ENCODE peak calls at places on chromosomes 4 and X, in eight cellular contexts. One of them, this sample, is unnamed.

GRCh38 chr4:121370729-121371325 is 10.0 kb downstream of the QRFPR start:
- DNase-seq in sciatic nerve: peak; percentile 72
- DNase-seq in NCI-H524 treated with DMSO at 0.1 percent for 48 hours: no peak
- DNase-seq in GM13977: no peak
- DNase-seq in naive thymus-derived CD8-positive, alpha-beta T cell: no peak
- DNase-seq in suprapubic skin: no peak
- DNase-seq in GDM1: no peak
- DNase-seq in head of caudate nucleus: peak; percentile 55
- DNase-seq in this sample: peak; percentile 57

GRCh38 chr4:143207555-143207954 is 22.8 kb downstream of the USP38 start:
- DNase-seq in sciatic nerve: no peak
- DNase-seq in NCI-H524 treated with DMSO at 0.1 percent for 48 hours: no peak
- DNase-seq in GM13977: no peak
- DNase-seq in naive thymus-derived CD8-positive, alpha-beta T cell: no peak
- DNase-seq in suprapubic skin: no peak
- DNase-seq in GDM1: no peak
- DNase-seq in head of caudate nucleus: no peak
- DNase-seq in this sample: peak; percentile 7

GRCh38 chrX:816411-816810 is 185.8 kb downstream of the SHOX start:
- DNase-seq in sciatic nerve: no peak
- DNase-seq in NCI-H524 treated with DMSO at 0.1 percent for 48 hours: no peak
- DNase-seq in GM13977: no peak
- DNase-seq in naive thymus-derived CD8-positive, alpha-beta T cell: no peak
- DNase-seq in suprapubic skin: no peak
- DNase-seq in GDM1: no peak
- DNase-seq in head of caudate nucleus: no peak
- DNase-seq in this sample: no peak

GRCh38 chr4:121380448-121381147 is at the start of gene QRFPR:
- DNase-seq in sciatic nerve: no peak
- DNase-seq in NCI-H524 treated with DMSO at 0.1 percent for 48 hours: no peak
- DNase-seq in GM13977: no peak
- DNase-seq in naive thymus-derived CD8-positive, alpha-beta T cell: no peak
- DNase-seq in suprapubic skin: no peak
- DNase-seq in GDM1: no peak
- DNase-seq in head of caudate nucleus: no peak
- DNase-seq in this sample: no peak

GRCh38 chr4:168711197-168712120 is 214.6 kb downstream of the PALLD start:
- DNase-seq in sciatic nerve: no peak
- DNase-seq in NCI-H524 treated with DMSO at 0.1 percent for 48 hours: no peak
- DNase-seq in GM13977: no peak
- DNase-seq in naive thymus-derived CD8-positive, alpha-beta T cell: no peak
- DNase-seq in suprapubic skin: no peak
- DNase-seq in GDM1: no peak
- DNase-seq in head of caudate nucleus: no peak
- DNase-seq in this sample: no peak

GRCh38 chr4:90357117-90357710 is 230.0 kb downstream of the CCSER1 start:
- DNase-seq in sciatic nerve: no peak
- DNase-seq in NCI-H524 treated with DMSO at 0.1 percent for 48 hours: no peak
- DNase-seq in GM13977: peak; percentile 14
- DNase-seq in naive thymus-derived CD8-positive, alpha-beta T cell: no peak
- DNase-seq in suprapubic skin: no peak
- DNase-seq in GDM1: peak; percentile 29
- DNase-seq in head of caudate nucleus: no peak
- DNase-seq in this sample: peak; percentile 40

GRCh38 chr4:8278421-8279287 is 9.1 kb downstream of the HTRA3 start:
- DNase-seq in sciatic nerve: no peak
- DNase-seq in NCI-H524 treated with DMSO at 0.1 percent for 48 hours: peak; percentile 47
- DNase-seq in GM13977: no peak
- DNase-seq in naive thymus-derived CD8-positive, alpha-beta T cell: no peak
- DNase-seq in suprapubic skin: peak; percentile 78
- DNase-seq in GDM1: peak; percentile 78
- DNase-seq in head of caudate nucleus: no peak
- DNase-seq in this sample: no peak

GRCh38 chr4:79611026-79611425 is 203.0 kb upstream of the GK2 start:
- DNase-seq in sciatic nerve: no peak
- DNase-seq in NCI-H524 treated with DMSO at 0.1 percent for 48 hours: no peak
- DNase-seq in GM13977: no peak
- DNase-seq in naive thymus-derived CD8-positive, alpha-beta T cell: no peak
- DNase-seq in suprapubic skin: no peak
- DNase-seq in GDM1: no peak
- DNase-seq in head of caudate nucleus: no peak
- DNase-seq in this sample: no peak

GRCh38 chr4:86704601-86705000 is 110.5 kb downstream of the PTPN13 start:
- DNase-seq in sciatic nerve: no peak
- DNase-seq in NCI-H524 treated with DMSO at 0.1 percent for 48 hours: no peak
- DNase-seq in GM13977: no peak
- DNase-seq in naive thymus-derived CD8-positive, alpha-beta T cell: no peak
- DNase-seq in suprapubic skin: no peak
- DNase-seq in GDM1: no peak
- DNase-seq in head of caudate nucleus: no peak
- DNase-seq in this sample: no peak

GRCh38 chr4:41142946-41143720 is 71.2 kb downstream of the APBB2 start:
- DNase-seq in sciatic nerve: peak; percentile 78
- DNase-seq in NCI-H524 treated with DMSO at 0.1 percent for 48 hours: no peak
- DNase-seq in GM13977: no peak
- DNase-seq in naive thymus-derived CD8-positive, alpha-beta T cell: no peak
- DNase-seq in suprapubic skin: peak; percentile 79
- DNase-seq in GDM1: no peak
- DNase-seq in head of caudate nucleus: no peak
- DNase-seq in this sample: no peak

GRCh38 chr4:186348433-186348832 is 82.4 kb downstream of the F11 start:
- DNase-seq in sciatic nerve: no peak
- DNase-seq in NCI-H524 treated with DMSO at 0.1 percent for 48 hours: no peak
- DNase-seq in GM13977: no peak
- DNase-seq in naive thymus-derived CD8-positive, alpha-beta T cell: no peak
- DNase-seq in suprapubic skin: no peak
- DNase-seq in GDM1: no peak
- DNase-seq in head of caudate nucleus: no peak
- DNase-seq in this sample: no peak

GRCh38 chr4:112015960-112016359 is 129.3 kb upstream of the FAM241A start:
- DNase-seq in sciatic nerve: no peak
- DNase-seq in NCI-H524 treated with DMSO at 0.1 percent for 48 hours: no peak
- DNase-seq in GM13977: no peak
- DNase-seq in naive thymus-derived CD8-positive, alpha-beta T cell: no peak
- DNase-seq in suprapubic skin: no peak
- DNase-seq in GDM1: no peak
- DNase-seq in head of caudate nucleus: no peak
- DNase-seq in this sample: no peak

GRCh38 chr4:138616775-138617174 is 374.6 kb upstream of the SLC7A11 start:
- DNase-seq in sciatic nerve: no peak
- DNase-seq in NCI-H524 treated with DMSO at 0.1 percent for 48 hours: no peak
- DNase-seq in GM13977: no peak
- DNase-seq in naive thymus-derived CD8-positive, alpha-beta T cell: no peak
- DNase-seq in suprapubic skin: no peak
- DNase-seq in GDM1: no peak
- DNase-seq in head of caudate nucleus: no peak
- DNase-seq in this sample: no peak

GRCh38 chr4:144583658-144584057 is 62.3 kb upstream of the HHIP start:
- DNase-seq in sciatic nerve: no peak
- DNase-seq in NCI-H524 treated with DMSO at 0.1 percent for 48 hours: no peak
- DNase-seq in GM13977: no peak
- DNase-seq in naive thymus-derived CD8-positive, alpha-beta T cell: no peak
- DNase-seq in suprapubic skin: no peak
- DNase-seq in GDM1: no peak
- DNase-seq in head of caudate nucleus: no peak
- DNase-seq in this sample: no peak

GRCh38 chr4:7877131-7877530 is 62.5 kb downstream of the AFAP1 start:
- DNase-seq in sciatic nerve: no peak
- DNase-seq in NCI-H524 treated with DMSO at 0.1 percent for 48 hours: no peak
- DNase-seq in GM13977: no peak
- DNase-seq in naive thymus-derived CD8-positive, alpha-beta T cell: no peak
- DNase-seq in suprapubic skin: no peak
- DNase-seq in GDM1: no peak
- DNase-seq in head of caudate nucleus: no peak
- DNase-seq in this sample: no peak

GRCh38 chr4:132180020-132180427 is 969.1 kb upstream of the PCDH10 start:
- DNase-seq in sciatic nerve: no peak
- DNase-seq in NCI-H524 treated with DMSO at 0.1 percent for 48 hours: no peak
- DNase-seq in GM13977: no peak
- DNase-seq in naive thymus-derived CD8-positive, alpha-beta T cell: no peak
- DNase-seq in suprapubic skin: no peak
- DNase-seq in GDM1: no peak
- DNase-seq in head of caudate nucleus: no peak
- DNase-seq in this sample: no peak

GRCh38 chr4:140807491-140808257 is 51.5 kb upstream of the TBC1D9 start:
- DNase-seq in sciatic nerve: no peak
- DNase-seq in NCI-H524 treated with DMSO at 0.1 percent for 48 hours: no peak
- DNase-seq in GM13977: peak; percentile 36
- DNase-seq in naive thymus-derived CD8-positive, alpha-beta T cell: no peak
- DNase-seq in suprapubic skin: no peak
- DNase-seq in GDM1: no peak
- DNase-seq in head of caudate nucleus: no peak
- DNase-seq in this sample: peak; percentile 4

GRCh38 chr4:90184560-90184959 is 57.4 kb downstream of the CCSER1 start:
- DNase-seq in sciatic nerve: no peak
- DNase-seq in NCI-H524 treated with DMSO at 0.1 percent for 48 hours: no peak
- DNase-seq in GM13977: no peak
- DNase-seq in naive thymus-derived CD8-positive, alpha-beta T cell: no peak
- DNase-seq in suprapubic skin: no peak
- DNase-seq in GDM1: no peak
- DNase-seq in head of caudate nucleus: no peak
- DNase-seq in this sample: no peak

GRCh38 chr4:154010377-154010776 is 221.5 kb upstream of the SFRP2 start:
- DNase-seq in sciatic nerve: no peak
- DNase-seq in NCI-H524 treated with DMSO at 0.1 percent for 48 hours: no peak
- DNase-seq in GM13977: no peak
- DNase-seq in naive thymus-derived CD8-positive, alpha-beta T cell: no peak
- DNase-seq in suprapubic skin: no peak
- DNase-seq in GDM1: no peak
- DNase-seq in head of caudate nucleus: no peak
- DNase-seq in this sample: no peak

GRCh38 chrX:101595739-101596419 is 21.9 kb downstream of the ARMCX6 start:
- DNase-seq in sciatic nerve: no peak
- DNase-seq in NCI-H524 treated with DMSO at 0.1 percent for 48 hours: peak; percentile 67
- DNase-seq in GM13977: peak; percentile 77
- DNase-seq in naive thymus-derived CD8-positive, alpha-beta T cell: peak; percentile 44
- DNase-seq in suprapubic skin: no peak
- DNase-seq in GDM1: peak; percentile 20
- DNase-seq in head of caudate nucleus: no peak
- DNase-seq in this sample: peak; percentile 36

GRCh38 chr4:125085-125820 is 952 bp downstream of the ZNF718 start:
- DNase-seq in sciatic nerve: no peak
- DNase-seq in NCI-H524 treated with DMSO at 0.1 percent for 48 hours: no peak
- DNase-seq in GM13977: no peak
- DNase-seq in naive thymus-derived CD8-positive, alpha-beta T cell: no peak
- DNase-seq in suprapubic skin: no peak
- DNase-seq in GDM1: no peak
- DNase-seq in head of caudate nucleus: peak; percentile 66
- DNase-seq in this sample: no peak

GRCh38 chr4:51885371-51885770 is 42.4 kb downstream of the DCUN1D4 start:
- DNase-seq in sciatic nerve: no peak
- DNase-seq in NCI-H524 treated with DMSO at 0.1 percent for 48 hours: no peak
- DNase-seq in GM13977: peak; percentile 16
- DNase-seq in naive thymus-derived CD8-positive, alpha-beta T cell: no peak
- DNase-seq in suprapubic skin: no peak
- DNase-seq in GDM1: peak; percentile 13
- DNase-seq in head of caudate nucleus: no peak
- DNase-seq in this sample: no peak

GRCh38 chr4:820230-821172 is 5.4 kb downstream of the CPLX1 start:
- DNase-seq in sciatic nerve: no peak
- DNase-seq in NCI-H524 treated with DMSO at 0.1 percent for 48 hours: no peak
- DNase-seq in GM13977: no peak
- DNase-seq in naive thymus-derived CD8-positive, alpha-beta T cell: no peak
- DNase-seq in suprapubic skin: no peak
- DNase-seq in GDM1: no peak
- DNase-seq in head of caudate nucleus: no peak
- DNase-seq in this sample: no peak

GRCh38 chr4:110164251-110164650 is 34.2 kb downstream of the ELOVL6 start:
- DNase-seq in sciatic nerve: no peak
- DNase-seq in NCI-H524 treated with DMSO at 0.1 percent for 48 hours: no peak
- DNase-seq in GM13977: no peak
- DNase-seq in naive thymus-derived CD8-positive, alpha-beta T cell: no peak
- DNase-seq in suprapubic skin: no peak
- DNase-seq in GDM1: no peak
- DNase-seq in head of caudate nucleus: no peak
- DNase-seq in this sample: no peak

GRCh38 chrX:99798951-99799350 is 611.1 kb downstream of the PCDH19 start:
- DNase-seq in sciatic nerve: no peak
- DNase-seq in NCI-H524 treated with DMSO at 0.1 percent for 48 hours: no peak
- DNase-seq in GM13977: no peak
- DNase-seq in naive thymus-derived CD8-positive, alpha-beta T cell: no peak
- DNase-seq in suprapubic skin: no peak
- DNase-seq in GDM1: no peak
- DNase-seq in head of caudate nucleus: no peak
- DNase-seq in this sample: no peak

GRCh38 chr4:123676550-123677229 is 280.1 kb downstream of the SPRY1 start:
- DNase-seq in sciatic nerve: no peak
- DNase-seq in NCI-H524 treated with DMSO at 0.1 percent for 48 hours: peak; percentile 42
- DNase-seq in GM13977: no peak
- DNase-seq in naive thymus-derived CD8-positive, alpha-beta T cell: no peak
- DNase-seq in suprapubic skin: no peak
- DNase-seq in GDM1: no peak
- DNase-seq in head of caudate nucleus: no peak
- DNase-seq in this sample: no peak

GRCh38 chr4:120922390-120923200 is at the start of gene PRDM5:
- DNase-seq in sciatic nerve: peak; percentile 80
- DNase-seq in NCI-H524 treated with DMSO at 0.1 percent for 48 hours: no peak
- DNase-seq in GM13977: peak; percentile 46
- DNase-seq in naive thymus-derived CD8-positive, alpha-beta T cell: peak; percentile 15
- DNase-seq in suprapubic skin: peak; percentile 70
- DNase-seq in GDM1: no peak
- DNase-seq in head of caudate nucleus: peak; percentile 63
- DNase-seq in this sample: peak; percentile 42

GRCh38 chr4:26860922-26861433 is 337 bp downstream of the STIM2 start:
- DNase-seq in sciatic nerve: peak; percentile 71
- DNase-seq in NCI-H524 treated with DMSO at 0.1 percent for 48 hours: no peak
- DNase-seq in GM13977: peak; percentile 42
- DNase-seq in naive thymus-derived CD8-positive, alpha-beta T cell: peak; percentile 58
- DNase-seq in suprapubic skin: peak; percentile 72
- DNase-seq in GDM1: peak; percentile 63
- DNase-seq in head of caudate nucleus: no peak
- DNase-seq in this sample: no peak

GRCh38 chr4:121656269-121656641 is 40.5 kb downstream of the ANXA5 start:
- DNase-seq in sciatic nerve: peak; percentile 62
- DNase-seq in NCI-H524 treated with DMSO at 0.1 percent for 48 hours: no peak
- DNase-seq in GM13977: peak; percentile 5
- DNase-seq in naive thymus-derived CD8-positive, alpha-beta T cell: no peak
- DNase-seq in suprapubic skin: no peak
- DNase-seq in GDM1: peak; percentile 16
- DNase-seq in head of caudate nucleus: peak; percentile 46
- DNase-seq in this sample: peak; percentile 39

GRCh38 chrX:130082244-130083106 is 27.8 kb downstream of the ELF4 start:
- DNase-seq in sciatic nerve: no peak
- DNase-seq in NCI-H524 treated with DMSO at 0.1 percent for 48 hours: no peak
- DNase-seq in GM13977: peak; percentile 68
- DNase-seq in naive thymus-derived CD8-positive, alpha-beta T cell: peak; percentile 63
- DNase-seq in suprapubic skin: peak; percentile 75
- DNase-seq in GDM1: peak; percentile 90
- DNase-seq in head of caudate nucleus: peak; percentile 58
- DNase-seq in this sample: no peak

GRCh38 chr4:175953960-175954521 is 111.6 kb upstream of the WDR17 start:
- DNase-seq in sciatic nerve: no peak
- DNase-seq in NCI-H524 treated with DMSO at 0.1 percent for 48 hours: no peak
- DNase-seq in GM13977: peak; percentile 15
- DNase-seq in naive thymus-derived CD8-positive, alpha-beta T cell: no peak
- DNase-seq in suprapubic skin: no peak
- DNase-seq in GDM1: no peak
- DNase-seq in head of caudate nucleus: no peak
- DNase-seq in this sample: no peak